ENCODE peak calls at places on chromosomes 7 and 10, in seven cellular contexts. One of them, this sample, is unnamed.

GRCh38 chr10:133162178-133162909 is 2.3 kb downstream of the KNDC1 start:
- DNase-seq in bronchial epithelial cell: no peak
- DNase-seq in progenitor cell of endocrine pancreas: no peak
- DNase-seq in heart left ventricle: no peak
- DNase-seq in esophagus squamous epithelium: no peak
- DNase-seq in A549: no peak
- DNase-seq in GM12865: no peak
- DNase-seq in this sample: peak

GRCh38 chr10:88095291-88095721 is 231.9 kb downstream of the PTEN start:
- DNase-seq in GM12865: no peak
- DNase-seq in progenitor cell of endocrine pancreas: no peak
- DNase-seq in heart left ventricle: no peak
- DNase-seq in A549: no peak
- DNase-seq in bronchial epithelial cell: peak
- DNase-seq in esophagus squamous epithelium: no peak
- DNase-seq in this sample: no peak

GRCh38 chr7:70294512-70294911 is 696.2 kb downstream of the AUTS2 start:
- DNase-seq in progenitor cell of endocrine pancreas: no peak
- DNase-seq in A549: no peak
- DNase-seq in esophagus squamous epithelium: no peak
- DNase-seq in GM12865: no peak
- DNase-seq in bronchial epithelial cell: no peak
- DNase-seq in heart left ventricle: no peak
- DNase-seq in this sample: no peak

GRCh38 chr10:10658157-10658556 is 359.5 kb upstream of the CELF2 start:
- DNase-seq in heart left ventricle: no peak
- DNase-seq in progenitor cell of endocrine pancreas: no peak
- DNase-seq in GM12865: no peak
- DNase-seq in esophagus squamous epithelium: no peak
- DNase-seq in bronchial epithelial cell: peak
- DNase-seq in A549: no peak
- DNase-seq in this sample: no peak

GRCh38 chr10:14953452-14954000 is 370 bp downstream of the DCLRE1C start:
- DNase-seq in heart left ventricle: no peak
- DNase-seq in esophagus squamous epithelium: peak
- DNase-seq in A549: peak
- DNase-seq in progenitor cell of endocrine pancreas: no peak
- DNase-seq in GM12865: peak
- DNase-seq in bronchial epithelial cell: peak
- DNase-seq in this sample: peak

GRCh38 chr10:123297175-123297574 is 143.0 kb downstream of the BUB3 start:
- DNase-seq in heart left ventricle: no peak
- DNase-seq in bronchial epithelial cell: no peak
- DNase-seq in A549: no peak
- DNase-seq in esophagus squamous epithelium: no peak
- DNase-seq in GM12865: no peak
- DNase-seq in progenitor cell of endocrine pancreas: no peak
- DNase-seq in this sample: no peak

GRCh38 chr7:22858640-22859561 is 36.3 kb upstream of the TOMM7 start:
- DNase-seq in progenitor cell of endocrine pancreas: no peak
- DNase-seq in heart left ventricle: no peak
- DNase-seq in A549: peak
- DNase-seq in bronchial epithelial cell: peak
- DNase-seq in GM12865: peak
- DNase-seq in esophagus squamous epithelium: no peak
- DNase-seq in this sample: no peak

GRCh38 chr7:75958802-75959543 is 35.4 kb downstream of the TMEM120A start:
- DNase-seq in progenitor cell of endocrine pancreas: no peak
- DNase-seq in heart left ventricle: no peak
- DNase-seq in GM12865: no peak
- DNase-seq in esophagus squamous epithelium: no peak
- DNase-seq in A549: peak
- DNase-seq in bronchial epithelial cell: no peak
- DNase-seq in this sample: no peak

GRCh38 chr10:4280481-4281206 is 495.6 kb upstream of the KLF6 start:
- DNase-seq in GM12865: no peak
- DNase-seq in A549: no peak
- DNase-seq in esophagus squamous epithelium: no peak
- DNase-seq in progenitor cell of endocrine pancreas: no peak
- DNase-seq in bronchial epithelial cell: peak
- DNase-seq in heart left ventricle: no peak
- DNase-seq in this sample: no peak

GRCh38 chr7:95723583-95724180 is 48.7 kb upstream of the DYNC1I1 start:
- DNase-seq in progenitor cell of endocrine pancreas: peak
- DNase-seq in esophagus squamous epithelium: no peak
- DNase-seq in A549: peak
- DNase-seq in bronchial epithelial cell: peak
- DNase-seq in heart left ventricle: no peak
- DNase-seq in GM12865: peak
- DNase-seq in this sample: no peak

GRCh38 chr10:119022846-119023552 is 6.5 kb upstream of the NANOS1 start:
- DNase-seq in heart left ventricle: no peak
- DNase-seq in esophagus squamous epithelium: no peak
- DNase-seq in progenitor cell of endocrine pancreas: no peak
- DNase-seq in GM12865: no peak
- DNase-seq in A549: no peak
- DNase-seq in bronchial epithelial cell: peak
- DNase-seq in this sample: no peak

GRCh38 chr10:127866276-127867013 is 26.3 kb downstream of the CLRN3 start:
- DNase-seq in A549: no peak
- DNase-seq in esophagus squamous epithelium: no peak
- DNase-seq in GM12865: no peak
- DNase-seq in progenitor cell of endocrine pancreas: no peak
- DNase-seq in bronchial epithelial cell: no peak
- DNase-seq in heart left ventricle: no peak
- DNase-seq in this sample: no peak

GRCh38 chr10:88379575-88379974 is 203.5 kb downstream of the RNLS start:
- DNase-seq in GM12865: no peak
- DNase-seq in bronchial epithelial cell: peak
- DNase-seq in esophagus squamous epithelium: no peak
- DNase-seq in progenitor cell of endocrine pancreas: no peak
- DNase-seq in A549: peak
- DNase-seq in heart left ventricle: no peak
- DNase-seq in this sample: no peak

GRCh38 chr10:24385776-24386175 is 176.8 kb downstream of the KIAA1217 start:
- DNase-seq in GM12865: no peak
- DNase-seq in progenitor cell of endocrine pancreas: no peak
- DNase-seq in heart left ventricle: no peak
- DNase-seq in esophagus squamous epithelium: no peak
- DNase-seq in A549: no peak
- DNase-seq in bronchial epithelial cell: no peak
- DNase-seq in this sample: no peak

GRCh38 chr7:98200364-98200763 is 10.9 kb upstream of the BHLHA15 start:
- DNase-seq in progenitor cell of endocrine pancreas: no peak
- DNase-seq in GM12865: peak
- DNase-seq in bronchial epithelial cell: no peak
- DNase-seq in A549: no peak
- DNase-seq in esophagus squamous epithelium: no peak
- DNase-seq in heart left ventricle: no peak
- DNase-seq in this sample: no peak

GRCh38 chr10:114634607-114634974 is 23.5 kb downstream of the ABLIM1 start:
- DNase-seq in progenitor cell of endocrine pancreas: no peak
- DNase-seq in esophagus squamous epithelium: no peak
- DNase-seq in bronchial epithelial cell: peak
- DNase-seq in GM12865: no peak
- DNase-seq in A549: peak
- DNase-seq in heart left ventricle: peak
- DNase-seq in this sample: no peak

GRCh38 chr7:4712371-4713182 is 30.5 kb downstream of the FOXK1 start:
- DNase-seq in heart left ventricle: no peak
- DNase-seq in GM12865: peak
- DNase-seq in progenitor cell of endocrine pancreas: no peak
- DNase-seq in A549: peak
- DNase-seq in esophagus squamous epithelium: no peak
- DNase-seq in bronchial epithelial cell: peak
- DNase-seq in this sample: no peak

GRCh38 chr7:153524070-153524601 is 528.1 kb upstream of the DPP6 start:
- DNase-seq in esophagus squamous epithelium: no peak
- DNase-seq in progenitor cell of endocrine pancreas: no peak
- DNase-seq in GM12865: no peak
- DNase-seq in A549: no peak
- DNase-seq in bronchial epithelial cell: no peak
- DNase-seq in heart left ventricle: no peak
- DNase-seq in this sample: no peak

GRCh38 chr10:86194684-86195083 is 171.9 kb downstream of the GRID1 start:
- DNase-seq in GM12865: no peak
- DNase-seq in progenitor cell of endocrine pancreas: no peak
- DNase-seq in bronchial epithelial cell: no peak
- DNase-seq in heart left ventricle: no peak
- DNase-seq in A549: no peak
- DNase-seq in esophagus squamous epithelium: no peak
- DNase-seq in this sample: no peak

DNA sequence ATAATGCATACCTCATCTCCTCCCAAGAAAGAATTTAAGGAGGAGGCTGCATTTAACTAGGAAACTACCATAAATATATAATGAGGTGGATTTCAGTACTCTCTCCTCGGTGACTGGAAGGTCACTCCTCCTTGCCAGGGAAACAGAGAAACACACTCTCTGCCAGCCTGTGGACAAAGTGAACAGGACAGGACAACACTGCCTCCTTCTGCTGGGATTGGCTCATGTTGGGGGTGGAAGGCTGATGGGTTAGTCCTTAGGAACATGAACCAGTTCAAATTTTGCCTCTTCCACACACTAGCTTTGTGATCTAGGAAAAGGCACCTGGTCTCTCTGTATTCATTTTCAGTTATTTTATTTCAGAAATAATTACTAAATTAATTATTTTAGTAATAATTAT is 50.6 kb upstream of the STEAP4 start:
- DNase-seq in heart left ventricle: peak
- DNase-seq in bronchial epithelial cell: peak
- DNase-seq in esophagus squamous epithelium: no peak
- DNase-seq in progenitor cell of endocrine pancreas: no peak
- DNase-seq in A549: peak
- DNase-seq in GM12865: peak
- DNase-seq in this sample: no peak
- TF ChIP-seq CTCF in heart left ventricle: peak
- TF ChIP-seq CTCF in bronchial epithelial cell: peak
- TF ChIP-seq CTCF in esophagus squamous epithelium: peak
- TF ChIP-seq CTCF in progenitor cell of endocrine pancreas: no peak
- TF ChIP-seq CTCF in A549: no peak
- TF ChIP-seq CTCF in GM12865: no peak
- TF ChIP-seq CTCF in this sample: no peak

GRCh38 chr10:5683065-5683464 is 1.6 kb upstream of the TASOR2 start:
- DNase-seq in A549: no peak
- DNase-seq in bronchial epithelial cell: peak
- DNase-seq in GM12865: no peak
- DNase-seq in progenitor cell of endocrine pancreas: no peak
- DNase-seq in esophagus squamous epithelium: no peak
- DNase-seq in heart left ventricle: no peak
- DNase-seq in this sample: no peak

GRCh38 chr10:5684318-5684970 is at the start of gene TASOR2:
- DNase-seq in progenitor cell of endocrine pancreas: peak
- DNase-seq in A549: peak
- DNase-seq in GM12865: peak
- DNase-seq in bronchial epithelial cell: peak
- DNase-seq in esophagus squamous epithelium: peak
- DNase-seq in heart left ventricle: peak
- DNase-seq in this sample: peak

GRCh38 chr10:5684971-5685763 is 529 bp downstream of the TASOR2 start:
- DNase-seq in progenitor cell of endocrine pancreas: peak
- DNase-seq in bronchial epithelial cell: peak
- DNase-seq in esophagus squamous epithelium: no peak
- DNase-seq in A549: peak
- DNase-seq in GM12865: peak
- DNase-seq in heart left ventricle: peak
- DNase-seq in this sample: peak

GRCh38 chr10:5688587-5688986 is 3.9 kb downstream of the TASOR2 start:
- DNase-seq in esophagus squamous epithelium: no peak
- DNase-seq in bronchial epithelial cell: no peak
- DNase-seq in GM12865: no peak
- DNase-seq in progenitor cell of endocrine pancreas: no peak
- DNase-seq in A549: no peak
- DNase-seq in heart left ventricle: no peak
- DNase-seq in this sample: no peak

DNA sequence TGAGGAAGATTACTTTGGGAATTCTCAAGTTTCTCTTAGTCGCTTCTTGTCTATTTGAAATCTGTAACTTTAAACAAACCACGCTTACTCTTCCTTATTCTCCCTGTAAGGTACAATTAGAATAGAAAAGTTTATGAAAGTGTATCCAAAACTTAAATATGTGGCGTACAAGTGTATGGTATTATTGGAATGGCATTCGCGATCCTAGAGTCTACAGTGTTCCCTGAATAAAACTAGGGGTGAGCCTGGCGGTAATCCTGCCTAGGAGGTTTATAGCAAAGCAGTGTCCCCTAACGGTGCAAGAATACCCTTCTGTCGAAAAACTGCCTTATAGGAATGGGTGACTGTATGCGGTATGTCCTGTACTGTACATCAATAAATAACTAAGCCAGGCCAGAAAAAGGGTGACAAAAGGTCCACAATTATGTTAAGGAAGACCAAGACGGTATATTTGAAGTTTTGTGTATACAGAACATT is 1.2 kb downstream of the TASOR2 start:
- DNase-seq in GM12865: no peak
- DNase-seq in heart left ventricle: no peak
- DNase-seq in A549: no peak
- DNase-seq in progenitor cell of endocrine pancreas: no peak
- DNase-seq in bronchial epithelial cell: peak
- DNase-seq in esophagus squamous epithelium: no peak
- DNase-seq in this sample: no peak
- TF ChIP-seq CTCF in GM12865: no peak
- TF ChIP-seq CTCF in heart left ventricle: peak
- TF ChIP-seq CTCF in A549: no peak
- TF ChIP-seq CTCF in progenitor cell of endocrine pancreas: no peak
- TF ChIP-seq CTCF in bronchial epithelial cell: no peak
- TF ChIP-seq CTCF in esophagus squamous epithelium: no peak
- TF ChIP-seq CTCF in this sample: no peak

GRCh38 chr7:101870361-101871062 is 53.1 kb downstream of the CUX1 start:
- DNase-seq in A549: peak
- DNase-seq in esophagus squamous epithelium: no peak
- DNase-seq in progenitor cell of endocrine pancreas: no peak
- DNase-seq in bronchial epithelial cell: peak
- DNase-seq in heart left ventricle: no peak
- DNase-seq in GM12865: no peak
- DNase-seq in this sample: no peak
- TF ChIP-seq CTCF in A549: peak
- TF ChIP-seq CTCF in esophagus squamous epithelium: peak
- TF ChIP-seq CTCF in progenitor cell of endocrine pancreas: peak
- TF ChIP-seq CTCF in bronchial epithelial cell: peak
- TF ChIP-seq CTCF in heart left ventricle: no peak
- TF ChIP-seq CTCF in GM12865: no peak
- TF ChIP-seq CTCF in this sample: no peak

DNA sequence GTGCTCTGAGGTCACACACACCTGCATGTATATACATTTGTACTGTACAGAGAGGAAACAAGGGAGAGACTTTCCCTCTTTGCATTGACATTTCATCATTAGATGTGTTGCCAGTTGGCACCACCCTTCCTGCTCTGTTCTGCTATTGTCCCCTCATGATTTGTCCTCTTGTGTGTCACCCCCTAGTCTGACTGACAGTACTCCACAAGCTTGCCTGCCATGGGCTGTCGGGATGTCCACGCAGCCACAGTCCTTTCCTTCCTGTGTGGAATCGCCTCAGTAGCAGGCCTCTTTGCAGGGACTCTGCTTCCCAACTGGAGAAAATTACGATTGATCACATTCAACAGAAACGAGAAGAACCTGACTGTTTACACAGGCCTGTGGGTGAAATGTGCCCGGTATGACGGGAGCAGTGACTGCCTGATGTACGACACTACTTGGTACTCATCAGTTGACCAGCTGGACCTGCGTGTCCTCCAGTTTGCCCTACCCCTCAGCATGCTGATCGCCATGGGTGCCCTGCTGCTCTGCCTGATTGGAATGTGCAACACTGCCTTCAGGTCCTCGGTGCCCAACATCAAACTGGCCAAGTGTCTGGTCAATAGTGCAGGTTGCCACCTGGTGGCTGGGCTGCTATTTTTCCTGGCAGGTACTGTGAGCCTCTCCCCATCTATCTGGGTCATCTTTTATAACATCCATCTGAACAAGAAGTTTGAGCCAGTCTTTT is 9.4 kb downstream of the CLDN12 start:
- DNase-seq in esophagus squamous epithelium: no peak
- DNase-seq in heart left ventricle: no peak
- DNase-seq in bronchial epithelial cell: peak
- DNase-seq in progenitor cell of endocrine pancreas: no peak
- DNase-seq in A549: peak
- DNase-seq in GM12865: peak
- DNase-seq in this sample: no peak
- TF ChIP-seq CTCF in esophagus squamous epithelium: peak
- TF ChIP-seq CTCF in heart left ventricle: no peak
- TF ChIP-seq CTCF in bronchial epithelial cell: peak
- TF ChIP-seq CTCF in progenitor cell of endocrine pancreas: peak
- TF ChIP-seq CTCF in A549: peak
- TF ChIP-seq CTCF in GM12865: peak
- TF ChIP-seq CTCF in this sample: no peak